ENCODE peak calls at places on chromosomes 2 and 18, in nine cellular contexts. One of them, this sample, is unnamed.

GRCh38 chr2:203983064-203983715 is 46.6 kb downstream of the ICOS start:
- DNase-seq in WERI-Rb-1: no peak
- DNase-seq in AG04449: no peak
- DNase-seq in HuH-7: no peak
- DNase-seq in activated T-cell treated with anti-CD3 and anti-CD28 coated beads, Interleukin-2, amount 50 U/mL, for 4 hours: no peak
- DNase-seq in NCI-H2171: no peak
- DNase-seq in cardiac fibroblast: no peak
- DNase-seq in Calu3: no peak
- DNase-seq in posterior cingulate gyrus: peak; percentile 20
- DNase-seq in this sample: no peak

GRCh38 chr2:183390109-183390508 is 265.9 kb downstream of the NUP35 start:
- DNase-seq in NCI-H2171: no peak
- DNase-seq in activated T-cell treated with anti-CD3 and anti-CD28 coated beads, Interleukin-2, amount 50 U/mL, for 4 hours: no peak
- DNase-seq in WERI-Rb-1: no peak
- DNase-seq in AG04449: no peak
- DNase-seq in cardiac fibroblast: no peak
- DNase-seq in HuH-7: no peak
- DNase-seq in posterior cingulate gyrus: peak; percentile 80
- DNase-seq in Calu3: no peak
- DNase-seq in this sample: no peak

GRCh38 chr2:217085543-217085942 is 225.7 kb upstream of the TNP1 start:
- DNase-seq in posterior cingulate gyrus: no peak
- DNase-seq in Calu3: no peak
- DNase-seq in WERI-Rb-1: no peak
- DNase-seq in activated T-cell treated with anti-CD3 and anti-CD28 coated beads, Interleukin-2, amount 50 U/mL, for 4 hours: no peak
- DNase-seq in HuH-7: no peak
- DNase-seq in NCI-H2171: no peak
- DNase-seq in cardiac fibroblast: peak; percentile 71
- DNase-seq in AG04449: no peak
- DNase-seq in this sample: no peak

GRCh38 chr2:189233527-189233926 is 54.0 kb upstream of the COL5A2 start:
- DNase-seq in NCI-H2171: no peak
- DNase-seq in cardiac fibroblast: peak; percentile 82
- DNase-seq in AG04449: no peak
- DNase-seq in Calu3: no peak
- DNase-seq in posterior cingulate gyrus: no peak
- DNase-seq in HuH-7: no peak
- DNase-seq in activated T-cell treated with anti-CD3 and anti-CD28 coated beads, Interleukin-2, amount 50 U/mL, for 4 hours: no peak
- DNase-seq in WERI-Rb-1: no peak
- DNase-seq in this sample: no peak

GRCh38 chr2:219207884-219208740 is 1.5 kb downstream of the ZFAND2B start:
- DNase-seq in NCI-H2171: no peak
- DNase-seq in AG04449: no peak
- DNase-seq in HuH-7: no peak
- DNase-seq in Calu3: no peak
- DNase-seq in cardiac fibroblast: peak; percentile 49
- DNase-seq in WERI-Rb-1: no peak
- DNase-seq in posterior cingulate gyrus: peak; percentile 86
- DNase-seq in activated T-cell treated with anti-CD3 and anti-CD28 coated beads, Interleukin-2, amount 50 U/mL, for 4 hours: no peak
- DNase-seq in this sample: no peak

GRCh38 chr2:177553176-177553909 is 160.8 kb downstream of the AGPS start:
- DNase-seq in HuH-7: no peak
- DNase-seq in posterior cingulate gyrus: no peak
- DNase-seq in cardiac fibroblast: peak; percentile 45
- DNase-seq in Calu3: peak; percentile 2
- DNase-seq in activated T-cell treated with anti-CD3 and anti-CD28 coated beads, Interleukin-2, amount 50 U/mL, for 4 hours: no peak
- DNase-seq in NCI-H2171: no peak
- DNase-seq in AG04449: no peak
- DNase-seq in WERI-Rb-1: no peak
- DNase-seq in this sample: no peak

GRCh38 chr18:32669549-32670165 is 103.2 kb downstream of the KLHL14 start:
- DNase-seq in posterior cingulate gyrus: no peak
- DNase-seq in AG04449: no peak
- DNase-seq in cardiac fibroblast: no peak
- DNase-seq in WERI-Rb-1: peak; percentile 17
- DNase-seq in NCI-H2171: no peak
- DNase-seq in activated T-cell treated with anti-CD3 and anti-CD28 coated beads, Interleukin-2, amount 50 U/mL, for 4 hours: no peak
- DNase-seq in HuH-7: peak; percentile 2
- DNase-seq in Calu3: peak; percentile 4
- DNase-seq in this sample: no peak

GRCh38 chr2:112136081-112136480 is 2.1 kb upstream of the FBLN7 start:
- DNase-seq in AG04449: no peak
- DNase-seq in NCI-H2171: no peak
- DNase-seq in HuH-7: no peak
- DNase-seq in WERI-Rb-1: no peak
- DNase-seq in Calu3: no peak
- DNase-seq in cardiac fibroblast: no peak
- DNase-seq in activated T-cell treated with anti-CD3 and anti-CD28 coated beads, Interleukin-2, amount 50 U/mL, for 4 hours: no peak
- DNase-seq in posterior cingulate gyrus: no peak
- DNase-seq in this sample: no peak

GRCh38 chr2:1226766-1227165 is 186.5 kb upstream of the TPO start:
- DNase-seq in Calu3: no peak
- DNase-seq in activated T-cell treated with anti-CD3 and anti-CD28 coated beads, Interleukin-2, amount 50 U/mL, for 4 hours: no peak
- DNase-seq in AG04449: no peak
- DNase-seq in cardiac fibroblast: no peak
- DNase-seq in HuH-7: no peak
- DNase-seq in WERI-Rb-1: no peak
- DNase-seq in NCI-H2171: no peak
- DNase-seq in posterior cingulate gyrus: no peak
- DNase-seq in this sample: no peak

GRCh38 chr2:207511851-207512250 is 17.9 kb upstream of the CREB1 start:
- DNase-seq in posterior cingulate gyrus: no peak
- DNase-seq in AG04449: no peak
- DNase-seq in WERI-Rb-1: no peak
- DNase-seq in HuH-7: no peak
- DNase-seq in activated T-cell treated with anti-CD3 and anti-CD28 coated beads, Interleukin-2, amount 50 U/mL, for 4 hours: no peak
- DNase-seq in Calu3: no peak
- DNase-seq in cardiac fibroblast: peak; percentile 37
- DNase-seq in NCI-H2171: no peak
- DNase-seq in this sample: no peak

GRCh38 chr18:54958711-54959625 is at the start of gene CCDC68:
- DNase-seq in Calu3: peak; percentile 89
- DNase-seq in posterior cingulate gyrus: no peak
- DNase-seq in AG04449: no peak
- DNase-seq in NCI-H2171: no peak
- DNase-seq in HuH-7: peak; percentile 67
- DNase-seq in activated T-cell treated with anti-CD3 and anti-CD28 coated beads, Interleukin-2, amount 50 U/mL, for 4 hours: no peak
- DNase-seq in cardiac fibroblast: peak; percentile 48
- DNase-seq in WERI-Rb-1: no peak
- DNase-seq in this sample: no peak

GRCh38 chr2:127558911-127559310 is 23.4 kb downstream of the MYO7B start:
- DNase-seq in HuH-7: no peak
- DNase-seq in activated T-cell treated with anti-CD3 and anti-CD28 coated beads, Interleukin-2, amount 50 U/mL, for 4 hours: no peak
- DNase-seq in WERI-Rb-1: no peak
- DNase-seq in cardiac fibroblast: no peak
- DNase-seq in posterior cingulate gyrus: peak; percentile 33
- DNase-seq in AG04449: no peak
- DNase-seq in NCI-H2171: no peak
- DNase-seq in Calu3: no peak
- DNase-seq in this sample: no peak

GRCh38 chr2:202072737-202073396 is at the start of gene KIAA2012:
- DNase-seq in cardiac fibroblast: no peak
- DNase-seq in HuH-7: no peak
- DNase-seq in Calu3: no peak
- DNase-seq in activated T-cell treated with anti-CD3 and anti-CD28 coated beads, Interleukin-2, amount 50 U/mL, for 4 hours: no peak
- DNase-seq in AG04449: no peak
- DNase-seq in posterior cingulate gyrus: peak; percentile 89
- DNase-seq in WERI-Rb-1: no peak
- DNase-seq in NCI-H2171: no peak
- DNase-seq in this sample: no peak

GRCh38 chr2:160252278-160252887 is 52.3 kb upstream of the ITGB6 start:
- DNase-seq in posterior cingulate gyrus: no peak
- DNase-seq in cardiac fibroblast: peak; percentile 72
- DNase-seq in Calu3: no peak
- DNase-seq in WERI-Rb-1: no peak
- DNase-seq in activated T-cell treated with anti-CD3 and anti-CD28 coated beads, Interleukin-2, amount 50 U/mL, for 4 hours: no peak
- DNase-seq in HuH-7: no peak
- DNase-seq in AG04449: no peak
- DNase-seq in NCI-H2171: peak; percentile 16
- DNase-seq in this sample: no peak

GRCh38 chr18:901769-902168 is 2.9 kb upstream of the ADCYAP1 start:
- DNase-seq in WERI-Rb-1: no peak
- DNase-seq in cardiac fibroblast: no peak
- DNase-seq in activated T-cell treated with anti-CD3 and anti-CD28 coated beads, Interleukin-2, amount 50 U/mL, for 4 hours: no peak
- DNase-seq in NCI-H2171: no peak
- DNase-seq in posterior cingulate gyrus: no peak
- DNase-seq in AG04449: no peak
- DNase-seq in HuH-7: no peak
- DNase-seq in Calu3: no peak
- DNase-seq in this sample: no peak

GRCh38 chr18:45891806-45892205 is 66.3 kb downstream of the SIGLEC15 start:
- DNase-seq in cardiac fibroblast: no peak
- DNase-seq in NCI-H2171: no peak
- DNase-seq in posterior cingulate gyrus: no peak
- DNase-seq in Calu3: no peak
- DNase-seq in HuH-7: no peak
- DNase-seq in WERI-Rb-1: no peak
- DNase-seq in activated T-cell treated with anti-CD3 and anti-CD28 coated beads, Interleukin-2, amount 50 U/mL, for 4 hours: no peak
- DNase-seq in AG04449: no peak
- DNase-seq in this sample: no peak

GRCh38 chr2:174072069-174072468 is 106.9 kb upstream of the SP3 start:
- DNase-seq in posterior cingulate gyrus: no peak
- DNase-seq in HuH-7: no peak
- DNase-seq in AG04449: no peak
- DNase-seq in cardiac fibroblast: no peak
- DNase-seq in activated T-cell treated with anti-CD3 and anti-CD28 coated beads, Interleukin-2, amount 50 U/mL, for 4 hours: no peak
- DNase-seq in Calu3: no peak
- DNase-seq in WERI-Rb-1: no peak
- DNase-seq in NCI-H2171: no peak
- DNase-seq in this sample: peak; percentile 11

GRCh38 chr2:3045318-3045921 is 332.2 kb downstream of the EIPR1 start:
- DNase-seq in HuH-7: no peak
- DNase-seq in activated T-cell treated with anti-CD3 and anti-CD28 coated beads, Interleukin-2, amount 50 U/mL, for 4 hours: no peak
- DNase-seq in posterior cingulate gyrus: peak; percentile 53
- DNase-seq in WERI-Rb-1: no peak
- DNase-seq in Calu3: no peak
- DNase-seq in cardiac fibroblast: no peak
- DNase-seq in NCI-H2171: no peak
- DNase-seq in AG04449: no peak
- DNase-seq in this sample: no peak

GRCh38 chr2:219386532-219387280 is 1.0 kb downstream of the DNPEP start:
- DNase-seq in posterior cingulate gyrus: no peak
- DNase-seq in WERI-Rb-1: no peak
- DNase-seq in activated T-cell treated with anti-CD3 and anti-CD28 coated beads, Interleukin-2, amount 50 U/mL, for 4 hours: no peak
- DNase-seq in Calu3: no peak
- DNase-seq in cardiac fibroblast: no peak
- DNase-seq in NCI-H2171: no peak
- DNase-seq in AG04449: no peak
- DNase-seq in HuH-7: no peak
- DNase-seq in this sample: no peak

GRCh38 chr18:3221496-3221895 is 1.7 kb upstream of the MYOM1 start:
- DNase-seq in Calu3: no peak
- DNase-seq in posterior cingulate gyrus: no peak
- DNase-seq in NCI-H2171: no peak
- DNase-seq in cardiac fibroblast: no peak
- DNase-seq in HuH-7: no peak
- DNase-seq in AG04449: no peak
- DNase-seq in activated T-cell treated with anti-CD3 and anti-CD28 coated beads, Interleukin-2, amount 50 U/mL, for 4 hours: no peak
- DNase-seq in WERI-Rb-1: no peak
- DNase-seq in this sample: no peak

GRCh38 chr2:38224821-38225450 is 149.0 kb upstream of the CYP1B1 start:
- DNase-seq in Calu3: no peak
- DNase-seq in activated T-cell treated with anti-CD3 and anti-CD28 coated beads, Interleukin-2, amount 50 U/mL, for 4 hours: no peak
- DNase-seq in WERI-Rb-1: no peak
- DNase-seq in NCI-H2171: no peak
- DNase-seq in cardiac fibroblast: no peak
- DNase-seq in posterior cingulate gyrus: no peak
- DNase-seq in HuH-7: no peak
- DNase-seq in AG04449: no peak
- DNase-seq in this sample: no peak

GRCh38 chr2:212923393-212923792 is 228.0 kb downstream of the IKZF2 start:
- DNase-seq in WERI-Rb-1: no peak
- DNase-seq in cardiac fibroblast: peak; percentile 80
- DNase-seq in AG04449: no peak
- DNase-seq in activated T-cell treated with anti-CD3 and anti-CD28 coated beads, Interleukin-2, amount 50 U/mL, for 4 hours: no peak
- DNase-seq in Calu3: no peak
- DNase-seq in NCI-H2171: no peak
- DNase-seq in HuH-7: no peak
- DNase-seq in posterior cingulate gyrus: no peak
- DNase-seq in this sample: no peak